ENCODE peak calls at places on chromosomes 1 and 21, in eight cellular contexts. H is spleen, Z is lower lobe of right lung, D is suprapubic skin, U is H9, T is neuronal stem cell, P is fibroblast of lung, N is Peyer's patch. M is an unnamed sample.

GRCh38 chr1:248805905-248806304 is 19.8 kb downstream of the SH3BP5L start:
- DNase-seq in H (peak), Z (no peak), D (no peak), U (no peak), T (no peak), P (no peak), N (no peak), M (no peak)

GRCh38 chr1:155005076-155005971 is 2.7 kb downstream of the ZBTB7B start:
- DNase-seq in H (peak), Z (peak), D (no peak), U (no peak), T (no peak), P (peak), N (peak), M (no peak)

GRCh38 chr1:232629250-232630046 is 485 bp downstream of the SIPA1L2 start:
- DNase-seq in H (peak), Z (peak), D (peak), U (peak), T (no peak), P (peak), N (peak), M (peak)

GRCh38 chr1:157566484-157567300 is 14.4 kb upstream of the FCRL5 start:
- DNase-seq in H (no peak), Z (no peak), D (no peak), U (no peak), T (no peak), P (no peak), N (no peak), M (no peak)

GRCh38 chr1:207365063-207365462 is 43.6 kb downstream of the CD55 start:
- DNase-seq in H (no peak), Z (no peak), D (no peak), U (no peak), T (no peak), P (no peak), N (no peak), M (no peak)

GRCh38 chr1:151716771-151717631 is at the start of gene CELF3:
- DNase-seq in H (no peak), Z (no peak), D (no peak), U (peak), T (peak), P (peak), N (no peak), M (peak)

GRCh38 chr1:203584040-203584439 is 42.6 kb upstream of the ATP2B4 start:
- DNase-seq in H (no peak), Z (no peak), D (no peak), U (no peak), T (no peak), P (peak), N (no peak), M (no peak)

GRCh38 chr21:19507682-19508260 is 1104.2 kb upstream of the TMPRSS15 start:
- DNase-seq in H (no peak), Z (no peak), D (no peak), U (no peak), T (no peak), P (no peak), N (no peak), M (peak)

GRCh38 chr1:63913533-63913932 is 139.7 kb downstream of the ROR1 start:
- DNase-seq in H (no peak), Z (no peak), D (no peak), U (no peak), T (no peak), P (peak), N (no peak), M (peak)

GRCh38 chr1:72062584-72062983 is 219.8 kb downstream of the NEGR1 start:
- DNase-seq in H (no peak), Z (no peak), D (no peak), U (no peak), T (no peak), P (peak), N (no peak), M (no peak)

GRCh38 chr1:169108897-169109560 is 2.5 kb downstream of the ATP1B1 start:
- DNase-seq in H (no peak), Z (no peak), D (no peak), U (no peak), T (no peak), P (no peak), N (peak), M (peak)

GRCh38 chr1:84373446-84374141 is 24.7 kb upstream of the DNASE2B start:
- DNase-seq in H (no peak), Z (no peak), D (no peak), U (no peak), T (no peak), P (no peak), N (no peak), M (no peak)

GRCh38 chr1:100423832-100424337 is 71.6 kb downstream of the CDC14A start:
- DNase-seq in H (no peak), Z (no peak), D (no peak), U (no peak), T (no peak), P (no peak), N (no peak), M (no peak)

GRCh38 chr1:201275266-201275666 is 8.0 kb upstream of the PKP1 start:
- DNase-seq in H (no peak), Z (no peak), D (peak), U (no peak), T (no peak), P (peak), N (peak), M (no peak)

GRCh38 chr1:46277658-46278373 is 25.6 kb downstream of the LRRC41 start:
- DNase-seq in H (no peak), Z (no peak), D (no peak), U (no peak), T (no peak), P (no peak), N (no peak), M (no peak)

GRCh38 chr1:46280092-46280491 is 23.3 kb downstream of the LRRC41 start:
- DNase-seq in H (no peak), Z (no peak), D (no peak), U (no peak), T (no peak), P (no peak), N (no peak), M (no peak)

GRCh38 chr1:46274224-46275029 is 26.9 kb downstream of the RAD54L start:
- DNase-seq in H (no peak), Z (no peak), D (no peak), U (no peak), T (no peak), P (no peak), N (no peak), M (no peak)

GRCh38 chr1:46278807-46279206 is 24.6 kb downstream of the LRRC41 start:
- DNase-seq in H (no peak), Z (no peak), D (no peak), U (no peak), T (no peak), P (no peak), N (no peak), M (no peak)

DNA sequence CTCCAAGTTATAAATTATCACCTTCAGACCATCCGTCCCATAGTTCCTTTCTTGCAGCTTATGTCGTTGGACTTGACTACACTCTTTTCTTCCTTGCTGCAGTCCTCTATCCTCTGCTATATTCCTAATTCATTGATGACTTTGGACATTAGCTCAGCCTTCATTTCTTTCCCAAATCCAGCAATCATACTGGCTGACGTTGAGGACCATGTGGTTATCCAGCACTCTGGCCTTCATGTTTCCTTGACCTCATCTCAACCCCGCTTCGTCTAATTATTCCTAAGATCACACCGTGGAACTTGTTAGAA is 27.4 kb downstream of the RAD54L start:
- DNase-seq in H (no peak), Z (no peak), D (no peak), U (no peak), T (no peak), P (no peak), N (no peak), M (no peak)
- H3K27ac ChIP-seq in H (no peak), Z (no peak), D (no peak), U (no peak), T (no peak), P (no peak), N (no peak), M (no peak)

GRCh38 chr1:243218059-243218458 is 37.0 kb downstream of the CEP170 start:
- DNase-seq in H (no peak), Z (no peak), D (no peak), U (no peak), T (no peak), P (no peak), N (no peak), M (no peak)

GRCh38 chr1:243216741-243217140 is 38.3 kb downstream of the CEP170 start:
- DNase-seq in H (no peak), Z (no peak), D (no peak), U (no peak), T (no peak), P (no peak), N (no peak), M (no peak)

GRCh38 chr1:243217401-243217800 is 37.7 kb downstream of the CEP170 start:
- DNase-seq in H (no peak), Z (no peak), D (no peak), U (no peak), T (no peak), P (no peak), N (no peak), M (no peak)

GRCh38 chr1:243213045-243213787 is 41.9 kb downstream of the CEP170 start:
- DNase-seq in H (no peak), Z (no peak), D (no peak), U (no peak), T (no peak), P (peak), N (no peak), M (peak)
- H3K27ac ChIP-seq in H (no peak), Z (no peak), D (no peak), U (no peak), T (no peak), P (peak), N (no peak), M (no peak)

DNA sequence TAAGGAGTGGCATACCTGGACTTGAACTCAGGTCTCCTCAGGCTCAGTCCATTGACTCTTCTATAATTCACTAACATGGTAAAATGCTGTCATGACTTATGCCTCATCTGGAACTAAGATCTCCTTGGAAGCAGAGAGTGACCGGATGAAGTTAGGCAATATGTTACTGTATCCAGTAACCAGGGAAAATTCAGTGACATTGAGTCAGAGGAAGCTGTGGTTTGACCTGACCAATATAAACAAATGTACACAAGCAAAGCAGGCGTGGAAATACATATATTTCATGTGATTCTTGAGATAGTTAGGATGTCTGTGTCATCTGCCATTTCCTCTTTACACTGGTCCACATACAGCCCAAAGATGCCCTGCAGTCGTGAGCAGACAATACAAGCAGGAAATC is 30.3 kb downstream of the SGIP1 start:
- DNase-seq in H (no peak), Z (no peak), D (no peak), U (no peak), T (no peak), P (peak), N (no peak), M (peak)
- H3K27ac ChIP-seq in H (no peak), Z (peak), D (no peak), U (no peak), T (no peak), P (peak), N (peak), M (peak)

GRCh38 chr1:39132505-39133339 is 71.8 kb upstream of the MACF1 start:
- DNase-seq in H (peak), Z (peak), D (peak), U (peak), T (peak), P (peak), N (peak), M (peak)
- H3K27ac ChIP-seq in H (peak), Z (peak), D (peak), U (peak), T (peak), P (peak), N (no peak), M (peak)

GRCh38 chr1:230145953-230146476 is 79.0 kb downstream of the GALNT2 start:
- DNase-seq in H (no peak), Z (no peak), D (no peak), U (no peak), T (no peak), P (no peak), N (no peak), M (no peak)
- H3K27ac ChIP-seq in H (peak), Z (peak), D (no peak), U (no peak), T (no peak), P (no peak), N (peak), M (no peak)

GRCh38 chr1:180633092-180634045 is 1.5 kb downstream of the XPR1 start:
- DNase-seq in H (no peak), Z (no peak), D (no peak), U (no peak), T (no peak), P (peak), N (no peak), M (no peak)

GRCh38 chr1:180630408-180631196 is 1.2 kb upstream of the XPR1 start:
- DNase-seq in H (no peak), Z (no peak), D (no peak), U (no peak), T (no peak), P (no peak), N (no peak), M (no peak)

GRCh38 chr1:180632326-180633088 is 685 bp downstream of the XPR1 start:
- DNase-seq in H (peak), Z (peak), D (no peak), U (peak), T (no peak), P (no peak), N (no peak), M (no peak)

GRCh38 chr1:180631766-180632325 is at the start of gene XPR1:
- DNase-seq in H (peak), Z (peak), D (peak), U (peak), T (peak), P (peak), N (peak), M (peak)

GRCh38 chr1:180631197-180631765 is 541 bp upstream of the XPR1 start:
- DNase-seq in H (peak), Z (no peak), D (no peak), U (no peak), T (no peak), P (no peak), N (peak), M (no peak)
- H3K27ac ChIP-seq in H (peak), Z (peak), D (peak), U (no peak), T (no peak), P (no peak), N (peak), M (no peak)

DNA sequence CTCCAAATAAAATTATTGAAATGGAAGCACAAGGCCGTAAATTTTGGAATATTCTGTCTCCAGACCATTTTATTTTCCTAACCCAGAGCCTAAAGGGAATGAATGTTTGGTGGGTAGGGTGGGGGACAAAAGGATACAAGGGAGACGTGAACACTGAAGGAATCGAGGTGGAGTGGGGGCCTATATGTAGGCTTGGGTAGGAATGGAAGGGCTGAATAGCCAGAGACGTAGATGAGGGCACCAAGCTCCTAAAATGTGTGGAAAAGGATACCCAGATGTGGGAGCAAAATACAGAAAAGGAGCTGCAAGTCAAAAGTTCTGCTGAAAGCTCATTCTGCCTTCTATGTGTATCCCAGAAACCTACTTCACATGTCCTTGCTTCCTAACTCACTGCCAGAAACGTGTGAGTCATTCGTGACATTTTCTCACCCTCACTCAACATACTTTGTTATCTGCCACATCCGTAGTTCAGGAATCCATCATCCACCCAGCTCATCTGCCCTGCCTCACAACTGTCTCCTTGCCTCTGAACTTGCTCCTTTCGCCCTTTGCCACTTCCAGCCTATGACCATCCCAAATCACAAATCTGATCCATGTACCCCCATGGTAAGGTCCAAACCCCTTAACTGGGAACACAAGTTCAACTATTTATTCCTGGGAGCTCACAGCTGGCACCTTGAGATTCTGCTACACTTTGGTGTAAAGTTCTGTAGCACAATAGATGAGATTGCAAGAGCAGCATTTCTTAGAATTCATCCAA is 84.1 kb upstream of the PRDX6 start:
- DNase-seq in H (no peak), Z (no peak), D (no peak), U (no peak), T (no peak), P (peak), N (no peak), M (peak)
- H3K27ac ChIP-seq in H (no peak), Z (no peak), D (peak), U (no peak), T (no peak), P (peak), N (no peak), M (peak)

GRCh38 chr1:31949862-31950261 is 11.7 kb upstream of the PTP4A2 start:
- DNase-seq in H (no peak), Z (no peak), D (no peak), U (no peak), T (no peak), P (no peak), N (no peak), M (no peak)

GRCh38 chr1:31954607-31955283 is 16.6 kb upstream of the PTP4A2 start:
- DNase-seq in H (peak), Z (peak), D (peak), U (peak), T (no peak), P (peak), N (peak), M (peak)

GRCh38 chr1:31955917-31956736 is 18.0 kb upstream of the PTP4A2 start:
- DNase-seq in H (peak), Z (peak), D (peak), U (peak), T (no peak), P (peak), N (peak), M (peak)

GRCh38 chr1:31952825-31953220 is 14.7 kb upstream of the PTP4A2 start:
- DNase-seq in H (no peak), Z (no peak), D (no peak), U (no peak), T (no peak), P (no peak), N (no peak), M (no peak)

GRCh38 chr1:31951276-31951675 is 13.1 kb upstream of the PTP4A2 start:
- DNase-seq in H (no peak), Z (no peak), D (no peak), U (no peak), T (no peak), P (no peak), N (no peak), M (no peak)
- H3K27ac ChIP-seq in H (no peak), Z (no peak), D (no peak), U (no peak), T (no peak), P (no peak), N (no peak), M (peak)

DNA sequence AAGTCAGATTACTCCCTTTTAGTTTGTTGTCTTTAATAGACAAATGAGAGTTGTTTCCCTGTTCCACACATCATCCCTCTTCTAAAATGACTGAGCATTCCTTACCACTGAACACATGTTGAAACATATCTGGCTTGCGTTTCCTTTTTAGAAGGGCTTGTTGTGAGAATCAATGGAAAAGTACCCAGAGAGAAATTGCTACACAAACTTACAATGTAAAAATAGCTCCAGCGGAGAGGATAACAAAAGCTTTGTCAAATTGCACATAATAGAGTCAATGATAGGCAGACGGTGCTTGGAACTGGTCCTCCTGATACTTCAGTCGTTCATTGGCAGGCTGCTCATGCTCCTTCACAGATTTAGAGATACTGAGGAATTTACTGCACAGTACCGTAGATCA is 123.9 kb downstream of the CYYR1 start:
- DNase-seq in H (no peak), Z (no peak), D (no peak), U (no peak), T (no peak), P (peak), N (no peak), M (peak)
- H3K27ac ChIP-seq in H (no peak), Z (no peak), D (peak), U (no peak), T (no peak), P (no peak), N (no peak), M (peak)

GRCh38 chr1:101971309-101971708 is 25.4 kb downstream of the OLFM3 start:
- DNase-seq in H (no peak), Z (no peak), D (no peak), U (no peak), T (no peak), P (no peak), N (no peak), M (no peak)
- H3K27ac ChIP-seq in H (no peak), Z (no peak), D (no peak), U (no peak), T (no peak), P (no peak), N (no peak), M (no peak)

M was measured in mesenchymal stem cell.